ENCODE peak calls at places on chromosomes 2 and 18, in nine cellular contexts. D, Z, C, J, W, L, U, Y and N are unnamed samples.

GRCh38 chr2:62894966-62895631 is 155.5 kb upstream of the OTX1 start:
- DNase-seq in D (no peak), Z (no peak), C (no peak), J (no peak), W (no peak), L (no peak), U (no peak), Y (no peak), N (no peak)

GRCh38 chr18:32480581-32480980 is 9.9 kb upstream of the GAREM1 start:
- DNase-seq in D (no peak), Z (no peak), C (no peak), J (no peak), W (peak), L (no peak), U (no peak), Y (no peak), N (no peak)

GRCh38 chr2:233456934-233457333 is 102.6 kb downstream of the DGKD start:
- DNase-seq in D (no peak), Z (no peak), C (no peak), J (peak), W (no peak), L (no peak), U (no peak), Y (no peak), N (no peak)

GRCh38 chr2:203790134-203790533 is 77.4 kb upstream of the CTLA4 start:
- DNase-seq in D (no peak), Z (no peak), C (no peak), J (no peak), W (peak), L (no peak), U (no peak), Y (no peak), N (no peak)

GRCh38 chr2:45938649-45939511 is 287.4 kb downstream of the PRKCE start:
- DNase-seq in D (peak), Z (no peak), C (peak), J (peak), W (peak), L (peak), U (no peak), Y (peak), N (peak)

GRCh38 chr2:190837417-190837816 is 43.2 kb upstream of the GLS start:
- DNase-seq in D (no peak), Z (no peak), C (no peak), J (no peak), W (peak), L (no peak), U (no peak), Y (no peak), N (no peak)

GRCh38 chr2:224111576-224111975 is 72.5 kb upstream of the SERPINE2 start:
- DNase-seq in D (no peak), Z (no peak), C (no peak), J (no peak), W (peak), L (no peak), U (no peak), Y (no peak), N (no peak)

GRCh38 chr2:170953976-170954375 is 24.9 kb downstream of the GORASP2 start:
- DNase-seq in D (no peak), Z (no peak), C (no peak), J (no peak), W (peak), L (no peak), U (no peak), Y (no peak), N (no peak)

GRCh38 chr2:39902103-39902502 is 123.0 kb upstream of the THUMPD2 start:
- DNase-seq in D (no peak), Z (no peak), C (no peak), J (no peak), W (peak), L (no peak), U (no peak), Y (no peak), N (no peak)

GRCh38 chr18:9928646-9929259 is 14.9 kb downstream of the VAPA start:
- DNase-seq in D (no peak), Z (no peak), C (no peak), J (no peak), W (no peak), L (no peak), U (no peak), Y (no peak), N (no peak)

GRCh38 chr2:42754021-42754775 is 9.7 kb downstream of the OXER1 start:
- DNase-seq in D (no peak), Z (no peak), C (no peak), J (no peak), W (no peak), L (peak), U (peak), Y (no peak), N (peak)

GRCh38 chr2:198774576-198774975 is 683.2 kb downstream of the SATB2 start:
- DNase-seq in D (no peak), Z (no peak), C (no peak), J (no peak), W (no peak), L (no peak), U (no peak), Y (no peak), N (no peak)

GRCh38 chr2:224722250-224722649 is 6.1 kb upstream of the CCDC195 start:
- DNase-seq in D (no peak), Z (no peak), C (no peak), J (no peak), W (peak), L (no peak), U (no peak), Y (no peak), N (no peak)

GRCh38 chr18:5543854-5544389 is at the start of gene EPB41L3:
- DNase-seq in D (peak), Z (peak), C (peak), J (peak), W (peak), L (peak), U (no peak), Y (peak), N (peak)

GRCh38 chr18:50836521-50836957 is 16.7 kb upstream of the MRO start:
- DNase-seq in D (no peak), Z (no peak), C (no peak), J (no peak), W (peak), L (no peak), U (no peak), Y (no peak), N (no peak)

GRCh38 chr2:25276569-25277465 is 64.9 kb downstream of the DNMT3A start:
- DNase-seq in D (peak), Z (peak), C (peak), J (peak), W (no peak), L (peak), U (peak), Y (peak), N (peak)

GRCh38 chr2:58299123-58299522 is 58.0 kb upstream of the FANCL start:
- DNase-seq in D (no peak), Z (no peak), C (no peak), J (no peak), W (no peak), L (no peak), U (no peak), Y (no peak), N (no peak)

GRCh38 chr2:83251473-83251872 is 1207.6 kb downstream of the SUCLG1 start:
- DNase-seq in D (no peak), Z (no peak), C (no peak), J (no peak), W (no peak), L (no peak), U (no peak), Y (no peak), N (no peak)

GRCh38 chr2:62084823-62085222 is 111.1 kb upstream of the B3GNT2 start:
- DNase-seq in D (no peak), Z (no peak), C (no peak), J (no peak), W (no peak), L (no peak), U (peak), Y (no peak), N (no peak)

GRCh38 chr2:162244559-162245031 is 1.4 kb upstream of the FAP start:
- DNase-seq in D (no peak), Z (no peak), C (peak), J (peak), W (peak), L (no peak), U (no peak), Y (peak), N (peak)

GRCh38 chr2:235500761-235501662 is 7.2 kb downstream of the AGAP1 start:
- DNase-seq in D (no peak), Z (no peak), C (no peak), J (no peak), W (peak), L (peak), U (no peak), Y (no peak), N (no peak)

GRCh38 chr2:35989523-35989922 is 366.1 kb upstream of the CRIM1 start:
- DNase-seq in D (no peak), Z (no peak), C (no peak), J (no peak), W (no peak), L (no peak), U (no peak), Y (no peak), N (no peak)

DNA sequence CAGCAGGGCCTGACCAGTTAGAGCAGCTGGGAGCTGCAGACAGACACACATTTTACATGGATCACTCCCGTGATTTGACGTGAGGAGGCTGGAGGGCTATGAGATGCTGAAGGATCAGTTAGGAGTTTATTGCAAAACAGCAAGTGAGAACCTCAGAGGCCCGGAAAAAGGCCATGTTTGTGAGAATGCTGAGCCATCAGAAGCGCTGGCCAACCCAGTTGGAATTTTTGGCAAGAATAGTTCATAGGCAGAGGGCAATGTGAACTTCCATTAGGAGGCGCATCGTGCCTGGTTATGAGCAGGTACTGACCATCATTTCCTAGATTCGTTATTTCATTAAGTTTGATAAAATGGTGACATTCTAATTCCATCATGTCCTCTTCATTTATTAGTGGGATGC is 23.3 kb upstream of the LMAN1 start:
- DNase-seq in D (no peak), Z (no peak), C (no peak), J (no peak), W (no peak), L (no peak), U (no peak), Y (no peak), N (no peak)
- TF ChIP-seq CTCF in D (no peak), Z (no peak), C (no peak), J (no peak), W (no peak), L (no peak), U (no peak), Y (no peak), N (peak)

DNA sequence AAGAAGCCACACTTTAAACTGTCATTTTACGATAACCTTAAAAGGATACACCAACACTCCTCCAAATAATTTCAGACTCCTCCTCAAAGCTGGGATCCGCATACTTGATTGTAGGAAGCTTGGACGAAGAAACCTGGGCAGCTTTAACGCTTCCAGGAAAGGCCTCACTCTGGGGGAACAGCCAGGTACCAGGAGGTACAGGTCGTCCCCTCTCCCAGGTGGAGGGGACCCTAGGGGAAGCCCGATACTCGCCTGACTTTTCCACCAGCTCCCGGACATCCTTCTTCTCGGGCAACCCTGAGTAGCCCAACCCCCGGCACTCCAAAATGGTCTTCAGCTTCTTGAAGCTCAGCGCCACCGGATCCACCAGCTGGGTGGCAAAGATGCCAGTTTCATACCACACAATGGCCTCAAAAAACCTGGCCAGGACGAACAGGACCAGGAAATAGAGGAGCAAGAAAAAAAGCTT is 1.2 kb downstream of the RNF103 start:
- DNase-seq in D (peak), Z (peak), C (peak), J (no peak), W (peak), L (peak), U (no peak), Y (peak), N (no peak)
- TF ChIP-seq CTCF in D (no peak), Z (no peak), C (no peak), J (no peak), W (no peak), L (no peak), U (no peak), Y (no peak), N (no peak)

GRCh38 chr2:228681426-228681825 is 499.9 kb upstream of the SPHKAP start:
- DNase-seq in D (no peak), Z (no peak), C (no peak), J (no peak), W (peak), L (peak), U (no peak), Y (no peak), N (no peak)
- TF ChIP-seq CTCF in D (peak), Z (no peak), C (peak), J (peak), W (peak), L (peak), U (no peak), Y (peak), N (no peak)

DNA sequence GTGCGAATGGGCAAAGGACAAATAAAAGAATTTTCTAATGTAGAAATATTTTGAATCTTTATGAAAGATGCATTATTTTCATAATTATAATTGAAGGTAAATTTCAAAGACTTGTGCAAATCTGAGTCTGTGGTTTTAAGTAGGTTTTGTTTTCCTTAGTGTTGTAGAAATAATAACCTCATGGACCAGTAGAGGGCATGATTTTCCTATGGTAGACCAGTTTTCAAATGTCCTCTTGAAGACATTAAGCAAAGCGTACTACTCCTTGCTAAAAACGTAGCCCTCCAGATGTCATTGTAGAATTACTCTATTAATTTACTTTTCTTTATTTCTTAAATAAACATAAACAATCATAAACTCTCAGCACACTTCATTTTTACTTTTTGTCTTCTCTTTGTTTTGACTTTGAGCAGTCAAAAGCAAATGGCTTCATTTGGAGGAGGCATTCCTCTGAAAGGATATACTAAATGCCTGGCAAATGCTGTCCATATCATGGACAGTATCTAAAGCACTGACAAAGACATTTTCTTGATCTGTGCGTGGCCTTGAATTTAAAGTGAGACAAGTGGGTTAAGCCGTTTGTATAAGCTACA is 85.8 kb upstream of the FAM237A start:
- DNase-seq in D (no peak), Z (no peak), C (no peak), J (no peak), W (peak), L (no peak), U (peak), Y (no peak), N (no peak)
- TF ChIP-seq CTCF in D (peak), Z (no peak), C (peak), J (no peak), W (peak), L (peak), U (peak), Y (peak), N (peak)

GRCh38 chr2:168907940-168908662 is 7.0 kb downstream of the G6PC2 start:
- DNase-seq in D (no peak), Z (no peak), C (no peak), J (no peak), W (no peak), L (no peak), U (no peak), Y (no peak), N (no peak)
- TF ChIP-seq CTCF in D (no peak), Z (no peak), C (no peak), J (no peak), W (no peak), L (no peak), U (no peak), Y (no peak), N (no peak)

GRCh38 chr18:41745166-41746049 is 209.6 kb upstream of the PIK3C3 start:
- DNase-seq in D (peak), Z (peak), C (no peak), J (no peak), W (peak), L (peak), U (peak), Y (no peak), N (no peak)
- TF ChIP-seq CTCF in D (peak), Z (peak), C (peak), J (peak), W (peak), L (peak), U (peak), Y (peak), N (peak)

GRCh38 chr2:169012812-169013627 is 18.1 kb downstream of the ABCB11 start:
- DNase-seq in D (no peak), Z (no peak), C (no peak), J (no peak), W (peak), L (no peak), U (no peak), Y (no peak), N (no peak)
- TF ChIP-seq CTCF in D (no peak), Z (no peak), C (no peak), J (no peak), W (no peak), L (no peak), U (no peak), Y (no peak), N (no peak)

DNA sequence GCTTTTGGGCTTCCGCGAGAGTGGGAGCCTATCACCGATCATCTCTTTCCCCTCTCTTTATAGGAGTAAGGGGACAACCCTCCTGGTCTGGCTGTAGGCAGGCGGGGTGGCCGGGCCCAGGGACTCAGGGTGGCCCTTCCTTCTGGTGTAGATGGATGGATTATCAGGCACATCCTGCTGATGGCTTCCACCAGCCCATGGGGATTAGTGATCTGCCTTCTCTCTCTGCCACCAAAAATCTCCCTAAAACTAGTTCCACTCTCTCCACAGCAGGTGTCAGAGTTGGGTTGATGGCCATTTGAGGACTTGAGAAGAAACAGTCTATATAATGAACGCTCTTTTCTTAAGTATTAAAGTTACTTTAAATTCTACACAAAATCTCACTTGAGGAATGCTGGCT is 37.4 kb downstream of the NCK2 start:
- DNase-seq in D (no peak), Z (no peak), C (no peak), J (no peak), W (no peak), L (no peak), U (no peak), Y (no peak), N (no peak)
- TF ChIP-seq CTCF in D (no peak), Z (no peak), C (no peak), J (no peak), W (no peak), L (no peak), U (peak), Y (no peak), N (no peak)

GRCh38 chr2:429575-430254 is 141.8 kb upstream of the ALKAL2 start:
- DNase-seq in D (no peak), Z (no peak), C (no peak), J (no peak), W (no peak), L (no peak), U (no peak), Y (no peak), N (no peak)
- TF ChIP-seq CTCF in D (no peak), Z (no peak), C (no peak), J (no peak), W (no peak), L (no peak), U (no peak), Y (no peak), N (no peak)

GRCh38 chr18:46497129-46497528 is 159.9 kb downstream of the LOXHD1 start:
- DNase-seq in D (peak), Z (peak), C (no peak), J (no peak), W (peak), L (peak), U (no peak), Y (no peak), N (no peak)
- TF ChIP-seq CTCF in D (no peak), Z (no peak), C (no peak), J (no peak), W (no peak), L (no peak), U (no peak), Y (no peak), N (no peak)